ENCODE peak calls at places on chromosomes 13 and 19, in six cellular contexts. F is hypothalamus, I is psoas muscle, X is T-cell, C is anterior cingulate cortex, U is RWPE1. O is an unnamed sample.

GRCh38 chr13:100544866-100545683 is 43.5 kb downstream of the GGACT start:
- DNase-seq in C (no peak), I (peak; percentile 61), U (no peak), F (no peak), X (no peak), O (no peak)

GRCh38 chr19:1315470-1316166 is 29.9 kb downstream of the EFNA2 start:
- DNase-seq in U (peak; percentile 66), X (no peak), I (peak; percentile 60), F (peak; percentile 9), C (no peak), O (no peak)

GRCh38 chr13:109345433-109345941 is 440.9 kb downstream of the IRS2 start:
- DNase-seq in I (no peak), C (no peak), X (no peak), U (peak; percentile 4), F (no peak), O (no peak)

GRCh38 chr13:26837102-26837501 is 76.5 kb upstream of the GPR12 start:
- DNase-seq in C (no peak), F (no peak), I (no peak), X (no peak), U (no peak), O (no peak)

GRCh38 chr19:45765365-45766292 is 3.4 kb downstream of the SIX5 start:
- DNase-seq in I (no peak), C (no peak), U (no peak), X (no peak), F (no peak), O (no peak)

GRCh38 chr13:23736541-23736940 is 152.7 kb downstream of the MIPEP start:
- DNase-seq in U (no peak), F (no peak), X (no peak), C (no peak), I (no peak), O (no peak)

GRCh38 chr19:54422136-54422535 is 6.9 kb downstream of the TTYH1 start:
- DNase-seq in X (no peak), C (no peak), U (no peak), F (no peak), I (no peak), O (no peak)

GRCh38 chr13:36924001-36924400 is 4.0 kb upstream of the SMAD9 start:
- DNase-seq in C (no peak), F (no peak), U (no peak), X (no peak), I (no peak), O (no peak)

GRCh38 chr19:2484178-2484937 is 8.4 kb downstream of the GADD45B start:
- DNase-seq in I (no peak), F (no peak), X (no peak), C (no peak), U (no peak), O (no peak)

GRCh38 chr13:44575741-44576395 is at the start of gene TSC22D1:
- DNase-seq in C (no peak), I (peak; percentile 32), U (peak; percentile 20), X (peak; percentile 58), F (no peak), O (peak; percentile 52)

GRCh38 chr19:18519962-18520847 is 1.7 kb downstream of the ELL start:
- DNase-seq in I (peak; percentile 74), F (no peak), C (no peak), X (peak; percentile 43), U (peak; percentile 80), O (no peak)

GRCh38 chr19:39247701-39248664 is 673 bp downstream of the IFNL4 start:
- DNase-seq in I (no peak), X (no peak), U (no peak), C (no peak), F (no peak), O (no peak)

GRCh38 chr13:51148952-51149573 is 38.0 kb upstream of the C13orf42 start:
- DNase-seq in C (no peak), U (peak; percentile 26), X (no peak), I (no peak), F (no peak), O (peak; percentile 30)

GRCh38 chr19:35202722-35203674 is 25.5 kb downstream of the FAM187B start:
- DNase-seq in U (no peak), I (no peak), C (no peak), F (no peak), X (no peak), O (no peak)

GRCh38 chr13:26200811-26201210 is 21.3 kb downstream of the RNF6 start:
- DNase-seq in F (no peak), C (no peak), I (no peak), X (no peak), U (no peak), O (no peak)

GRCh38 chr19:35793381-35794165 is 18.2 kb downstream of the ARHGAP33 start:
- DNase-seq in U (no peak), F (no peak), X (no peak), I (no peak), C (no peak), O (no peak)

GRCh38 chr19:47511128-47511517 is 3.7 kb downstream of the NAPA start:
- DNase-seq in I (peak; percentile 52), C (no peak), X (no peak), F (no peak), U (no peak), O (no peak)

GRCh38 chr13:94129490-94129894 is 350.0 kb downstream of the DCT start:
- DNase-seq in C (no peak), I (no peak), X (no peak), F (no peak), U (no peak), O (no peak)

GRCh38 chr19:45999653-46000121 is 4.4 kb downstream of the CCDC61 start:
- DNase-seq in I (peak; percentile 53), F (peak; percentile 10), C (no peak), X (no peak), U (no peak), O (peak; percentile 51)

GRCh38 chr13:26067601-26068000 is 15.8 kb upstream of the SHISA2 start:
- DNase-seq in I (no peak), X (no peak), C (no peak), U (no peak), F (no peak), O (no peak)

GRCh38 chr13:113452942-113453901 is at the start of gene ADPRHL1:
- DNase-seq in U (no peak), F (no peak), X (no peak), I (peak; percentile 71), C (no peak), O (no peak)

GRCh38 chr19:48501961-48502719 is 9.5 kb downstream of the LMTK3 start:
- DNase-seq in U (peak; percentile 92), C (no peak), X (peak; percentile 63), I (no peak), F (no peak), O (peak; percentile 40)

GRCh38 chr19:57655443-57655842 is 13.3 kb upstream of the ZSCAN4 start:
- DNase-seq in C (no peak), I (no peak), X (no peak), F (no peak), U (no peak), O (no peak)

GRCh38 chr13:44276061-44276460 is 97.6 kb upstream of the SERP2 start:
- DNase-seq in U (no peak), I (no peak), X (no peak), F (no peak), C (no peak), O (peak; percentile 4)

GRCh38 chr19:55647732-55648656 is at the start of gene CCDC106:
- DNase-seq in C (peak; percentile 81), U (peak; percentile 67), I (peak; percentile 78), F (peak; percentile 46), X (no peak), O (peak; percentile 91)

GRCh38 chr19:3142292-3142670 is 6.4 kb downstream of the GNA15 start:
- DNase-seq in C (no peak), X (no peak), F (no peak), U (peak; percentile 89), I (no peak), O (no peak)

GRCh38 chr13:94195715-94196114 is 283.8 kb downstream of the DCT start:
- DNase-seq in F (no peak), C (no peak), U (no peak), I (no peak), X (no peak), O (peak; percentile 59)

GRCh38 chr13:106529415-106530208 is 5.8 kb downstream of the EFNB2 start:
- DNase-seq in X (no peak), C (no peak), U (no peak), F (no peak), I (no peak), O (no peak)

O was measured in NCI-H2227 treated with DMSO at 0.1 percent for 48 hours.